ENCODE peak calls at places on chromosomes 7 and 10, in four cellular contexts. O is IMR-90, E is K562, A is endothelial cell of umbilical vein. R is an unnamed sample. For H3K9me1, the result is how much of the 10 kb centered on the place peaks cover.

GRCh38 chr10:115026041-115026779 is 67.0 kb upstream of the ATRNL1 start:
- DNase-seq in O (no peak), E (no peak), A (no peak), R (no peak)

GRCh38 chr10:5900247-5900646 is 10.2 kb downstream of the FBH1 start:
- DNase-seq in O (no peak), E (no peak), A (no peak), R (no peak)

GRCh38 chr10:31819393-31819820 is 109.2 kb downstream of the ARHGAP12 start:
- DNase-seq in O (no peak), E (peak), A (no peak), R (no peak)

GRCh38 chr7:96993453-96993865 is 11.9 kb upstream of the DLX6 start:
- DNase-seq in O (no peak), E (no peak), A (no peak), R (no peak)

GRCh38 chr7:43584200-43584586 is 1.3 kb downstream of the STK17A start:
- DNase-seq in O (peak), E (no peak), A (peak), R (no peak)

GRCh38 chr10:1410469-1411395 is 326.6 kb downstream of the ADARB2 start:
- DNase-seq in O (no peak), E (no peak), A (no peak), R (no peak)

GRCh38 chr10:60208676-60209269 is 180.9 kb downstream of the ANK3 start:
- DNase-seq in O (peak), E (peak), A (peak), R (no peak)

GRCh38 chr7:159227433-159227832 is 82.8 kb upstream of the VIPR2 start:
- DNase-seq in O (no peak), E (no peak), A (no peak), R (no peak)

GRCh38 chr7:128322040-128322643 is 21.6 kb downstream of the RBM28 start:
- DNase-seq in O (peak), E (no peak), A (peak), R (no peak)

GRCh38 chr10:12839349-12839927 is 162.1 kb downstream of the CCDC3 start:
- DNase-seq in O (no peak), E (no peak), A (no peak), R (no peak)
- H3K9me1 ChIP-seq in O (under half), E (under half), A (under half), R (under half)

GRCh38 chr7:12683678-12684077 is 3.8 kb upstream of the ARL4A start:
- DNase-seq in O (peak), E (no peak), A (peak), R (no peak)
- TF ChIP-seq CTCF in O (peak), E (peak), A (peak), R (no peak)

DNA sequence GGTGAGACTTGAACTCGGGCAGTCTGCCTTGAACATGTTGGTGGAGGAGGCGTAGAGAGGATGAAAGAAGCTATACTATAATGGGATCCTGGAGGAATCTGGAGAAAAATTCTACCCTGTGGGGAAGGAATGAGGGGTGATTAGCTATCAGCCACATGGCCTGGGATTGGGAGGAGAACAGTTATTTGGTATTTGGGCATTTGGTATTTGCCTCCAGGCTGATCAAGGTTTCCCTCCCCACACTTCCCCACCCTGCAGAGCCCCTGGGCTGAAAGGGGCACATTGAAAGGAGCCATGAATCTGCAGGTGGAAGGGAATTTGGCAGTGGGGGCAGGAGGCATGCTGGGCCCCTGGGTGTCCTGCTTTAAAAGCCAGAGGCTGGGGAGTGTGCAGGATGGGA is 235.3 kb downstream of the INHBA start:
- DNase-seq in O (no peak), E (no peak), A (no peak), R (no peak)
- H3K9me1 ChIP-seq in O (under half), E (under half), A (under half), R (under half)

DNA sequence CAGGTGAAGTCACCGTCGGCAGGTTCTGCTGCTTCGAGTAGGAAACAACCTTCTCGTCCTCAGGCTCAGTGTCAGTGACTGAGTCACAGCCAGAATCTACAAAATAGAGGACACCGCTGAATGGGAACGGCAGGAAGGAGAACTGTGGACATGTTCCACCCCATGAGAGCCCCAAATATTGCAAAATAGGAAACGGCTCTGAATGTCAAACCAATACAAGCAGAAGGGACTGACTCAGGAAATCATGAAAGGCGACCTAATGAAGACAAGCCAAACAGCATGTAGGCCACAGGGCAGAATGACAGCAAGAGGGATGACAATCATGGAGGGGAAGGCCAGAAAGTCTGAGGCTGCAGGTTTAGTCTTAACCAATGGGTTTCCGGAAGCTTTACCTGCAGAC is 63.5 kb downstream of the PIK3AP1 start:
- DNase-seq in O (no peak), E (no peak), A (no peak), R (no peak)
- TF ChIP-seq CTCF in O (no peak), E (no peak), A (no peak), R (no peak)

GRCh38 chr7:50956522-50957155 is 173.9 kb upstream of the GRB10 start:
- DNase-seq in O (no peak), E (no peak), A (no peak), R (no peak)

GRCh38 chr7:50957427-50957826 is 174.7 kb upstream of the GRB10 start:
- DNase-seq in O (no peak), E (no peak), A (peak), R (no peak)

GRCh38 chr7:50959560-50959959 is 176.9 kb upstream of the GRB10 start:
- DNase-seq in O (no peak), E (no peak), A (no peak), R (no peak)

GRCh38 chr7:50959991-50960390 is 177.3 kb upstream of the GRB10 start:
- DNase-seq in O (no peak), E (no peak), A (no peak), R (no peak)

DNA sequence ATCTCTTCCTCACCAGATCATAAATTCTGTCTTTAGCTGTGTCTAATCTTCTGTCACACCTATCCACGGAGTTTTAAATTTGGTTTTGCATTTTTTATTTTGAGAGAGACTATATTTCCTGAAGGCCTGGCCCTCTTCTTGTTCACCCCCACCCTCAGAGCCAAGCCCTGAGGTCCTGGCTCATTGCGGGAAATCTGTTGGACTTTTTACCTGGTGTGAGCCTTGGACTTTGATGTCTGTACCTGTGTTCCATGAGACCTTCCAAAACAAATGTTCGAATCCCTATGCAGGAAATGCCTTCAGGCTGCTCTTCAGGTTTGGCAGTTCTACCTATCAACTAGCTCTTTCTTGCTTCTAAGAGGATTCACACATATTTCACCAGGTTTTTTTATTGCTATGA is 175.2 kb upstream of the GRB10 start:
- DNase-seq in O (no peak), E (no peak), A (no peak), R (no peak)
- H3K9me1 ChIP-seq in O (under half), E (under half), A (under half), R (under half)

DNA sequence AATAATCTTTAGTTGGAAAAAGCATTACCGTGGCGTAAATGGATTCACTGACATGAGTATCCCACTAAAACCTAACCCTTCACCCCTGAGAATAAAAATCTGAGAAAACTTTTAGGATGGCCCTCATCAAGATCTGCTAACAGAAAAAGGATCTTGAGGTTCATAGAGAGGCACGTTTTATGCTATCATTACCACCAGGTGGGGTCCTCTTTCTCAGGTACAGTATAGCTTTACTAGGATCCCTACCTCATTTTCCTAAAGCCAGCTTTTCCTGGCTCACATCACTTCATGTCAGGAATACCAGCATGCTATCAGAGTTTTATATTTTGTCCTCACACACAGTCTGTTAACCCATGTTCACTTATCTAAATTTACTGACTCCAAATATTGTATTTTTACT is 173.7 kb downstream of the POM121L12 start:
- DNase-seq in O (no peak), E (no peak), A (no peak), R (no peak)
- TF ChIP-seq CTCF in O (no peak), E (no peak), A (no peak), R (no peak)

DNA sequence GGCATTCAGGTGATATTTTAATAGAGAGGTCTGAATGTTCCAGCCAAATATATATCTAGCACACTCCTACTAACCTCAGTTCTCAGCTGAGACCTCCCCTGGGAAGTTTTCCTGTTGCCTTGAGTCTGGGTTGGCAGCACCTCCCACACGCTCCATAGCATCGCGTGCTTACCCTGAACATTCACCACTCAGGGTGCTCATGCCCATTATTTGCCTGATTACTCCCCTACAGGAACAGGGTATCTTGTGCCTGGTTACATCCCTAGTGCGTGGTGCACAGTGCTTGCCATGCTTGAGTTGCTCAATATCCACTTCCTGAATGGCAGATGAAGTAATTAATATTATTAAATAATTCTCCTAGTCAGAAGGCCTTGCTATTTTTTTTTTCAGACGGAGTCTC is 269.9 kb upstream of the IMMP2L start:
- DNase-seq in O (no peak), E (no peak), A (no peak), R (no peak)
- H3K9me1 ChIP-seq in O (under half), E (under half), A (under half), R (under half)

DNA sequence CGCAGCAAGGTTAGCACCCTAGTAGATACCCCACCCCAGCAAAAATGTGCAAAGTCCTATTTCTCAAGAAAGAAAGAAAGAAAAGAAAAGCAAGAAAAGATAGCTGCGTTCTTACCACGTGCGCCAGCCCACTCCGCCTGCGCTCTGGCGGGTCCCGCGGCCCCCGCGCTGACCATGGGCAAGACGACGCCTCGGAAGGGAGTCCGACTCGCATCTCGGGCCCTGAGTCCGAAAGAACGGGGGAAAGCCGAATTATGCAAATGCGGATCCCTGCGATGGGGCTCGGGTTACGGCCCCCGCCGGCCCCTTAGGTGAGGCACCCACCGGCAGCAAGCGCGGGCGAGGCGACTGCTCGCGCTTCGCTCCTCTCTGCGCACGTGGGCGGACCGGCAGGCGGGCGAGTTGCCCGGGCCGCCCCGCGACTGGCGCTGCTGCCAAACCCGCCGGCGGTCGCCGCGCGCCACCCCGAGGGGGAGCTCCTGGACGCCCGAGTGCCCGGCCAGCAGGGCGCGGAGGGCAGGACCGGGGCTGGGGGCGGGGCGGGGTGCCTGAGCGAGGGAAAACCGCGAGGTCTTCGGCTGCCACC is 2.4 kb upstream of the EGR2 start:
- DNase-seq in O (no peak), E (no peak), A (peak), R (no peak)
- TF ChIP-seq CTCF in O (peak), E (no peak), A (no peak), R (no peak)

GRCh38 chr7:48009954-48010353 is 19.0 kb downstream of the SUN3 start:
- DNase-seq in O (no peak), E (no peak), A (no peak), R (no peak)

GRCh38 chr7:48009257-48009656 is 19.6 kb downstream of the SUN3 start:
- DNase-seq in O (no peak), E (no peak), A (no peak), R (no peak)

GRCh38 chr7:48011323-48011722 is 17.6 kb downstream of the SUN3 start:
- DNase-seq in O (no peak), E (no peak), A (no peak), R (no peak)

GRCh38 chr7:48016641-48017040 is 12.3 kb downstream of the SUN3 start:
- DNase-seq in O (no peak), E (no peak), A (no peak), R (no peak)

DNA sequence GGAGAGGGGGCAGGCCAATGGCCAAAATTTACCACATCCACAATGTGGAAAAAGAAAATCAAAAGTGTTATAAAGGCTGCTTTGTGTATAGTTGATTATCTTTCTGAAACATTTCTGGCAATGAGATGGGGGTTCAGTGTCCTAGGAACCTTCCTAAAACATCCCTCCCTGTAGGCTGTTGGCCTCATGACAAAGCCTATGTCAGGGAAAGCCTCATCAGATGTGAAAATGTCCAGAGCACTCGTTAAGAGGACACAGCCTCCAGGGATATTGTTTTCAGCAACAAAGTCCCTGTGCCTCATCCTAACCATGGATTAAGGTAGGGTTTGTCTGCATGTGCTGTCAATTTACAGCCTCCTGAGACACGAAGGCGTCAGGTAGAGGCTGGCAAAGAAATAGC is 17.0 kb downstream of the SUN3 start:
- DNase-seq in O (no peak), E (no peak), A (no peak), R (no peak)
- H3K9me1 ChIP-seq in O (under half), E (under half), A (under half), R (under half)